ENCODE peak calls at places on chromosomes 5 and 9, in eight cellular contexts. B is nucleus accumbens, E is naive B cell, S is DMS153, Z is GM04503, G is omental fat pad, P is HL-60, Q is HEK293T. D is an unnamed sample.

GRCh38 chr5:1657161-1657741 is 133.5 kb upstream of the LPCAT1 start:
- DNase-seq in S (no peak), Q (no peak), P (no peak), G (no peak), E (no peak), Z (no peak), B (no peak), D (no peak)

GRCh38 chr5:150488519-150489357 is 19.2 kb upstream of the NDST1 start:
- DNase-seq in P (peak; percentile 93), S (no peak), E (no peak), B (no peak), Q (no peak), Z (peak; percentile 77), G (no peak), D (no peak)

GRCh38 chr5:75356719-75357118 is 19.7 kb downstream of the HMGCR start:
- DNase-seq in G (no peak), B (no peak), Z (no peak), Q (no peak), P (no peak), E (no peak), S (no peak), D (no peak)

GRCh38 chr9:122370303-122370702 is 521 bp upstream of the PTGS1 start:
- DNase-seq in Z (no peak), B (no peak), G (no peak), P (no peak), S (no peak), E (peak; percentile 26), Q (no peak), D (no peak)

GRCh38 chr9:4382722-4383317 is 83.0 kb upstream of the GLIS3 start:
- DNase-seq in B (no peak), S (peak; percentile 18), G (no peak), Q (peak; percentile 17), P (no peak), E (no peak), Z (no peak), D (no peak)

GRCh38 chr5:42858031-42858643 is 46.4 kb upstream of the SELENOP start:
- DNase-seq in P (no peak), G (no peak), B (peak; percentile 13), S (peak; percentile 75), E (no peak), Q (no peak), Z (no peak), D (no peak)

GRCh38 chr5:176979669-176980068 is 26.9 kb downstream of the UIMC1 start:
- DNase-seq in P (no peak), E (no peak), Q (no peak), S (no peak), B (no peak), Z (no peak), G (no peak), D (no peak)

GRCh38 chr9:18605763-18606162 is 131.8 kb downstream of the ADAMTSL1 start:
- DNase-seq in E (no peak), Z (no peak), G (no peak), P (no peak), Q (no peak), S (no peak), B (no peak), D (no peak)

GRCh38 chr9:97737429-97737828 is 40.3 kb upstream of the XPA start:
- DNase-seq in E (no peak), B (no peak), P (no peak), G (no peak), Z (no peak), Q (peak; percentile 67), S (no peak), D (no peak)

GRCh38 chr5:145847499-145848497 is 12.7 kb upstream of the PRELID2 start:
- DNase-seq in Z (peak; percentile 51), P (no peak), G (no peak), S (no peak), Q (no peak), B (no peak), E (no peak), D (no peak)

GRCh38 chr5:132064738-132065331 is 4.4 kb downstream of the IL3 start:
- DNase-seq in S (no peak), P (peak; percentile 29), Z (peak; percentile 16), Q (peak; percentile 83), B (peak; percentile 21), E (peak; percentile 60), G (peak; percentile 83), D (peak; percentile 41)

GRCh38 chr9:116774421-116774820 is 87.3 kb downstream of the TRIM32 start:
- DNase-seq in E (no peak), Z (no peak), B (no peak), P (no peak), G (no peak), S (no peak), Q (no peak), D (no peak)

GRCh38 chr9:14560194-14560593 is 133.0 kb downstream of the ZDHHC21 start:
- DNase-seq in Q (no peak), G (no peak), S (no peak), Z (no peak), B (no peak), E (no peak), P (no peak), D (no peak)

GRCh38 chr5:78610163-78610583 is 38.4 kb downstream of the LHFPL2 start:
- DNase-seq in Z (peak; percentile 69), E (no peak), S (no peak), P (no peak), Q (no peak), B (no peak), G (no peak), D (no peak)

GRCh38 chr9:137318565-137318964 is 16.5 kb upstream of the NRARP start:
- DNase-seq in S (no peak), P (no peak), G (no peak), Z (no peak), B (no peak), Q (no peak), E (no peak), D (no peak)

GRCh38 chr5:149938791-149939358 is 5.7 kb downstream of the PDE6A start:
- DNase-seq in E (no peak), G (no peak), Z (peak; percentile 58), S (no peak), P (peak; percentile 86), Q (no peak), B (no peak), D (no peak)

GRCh38 chr9:96245399-96245798 is 56.6 kb downstream of the HSD17B3 start:
- DNase-seq in B (no peak), G (no peak), S (no peak), P (no peak), Z (no peak), Q (peak; percentile 34), E (no peak), D (no peak)

GRCh38 chr5:6407547-6408259 is 29.4 kb upstream of the MED10 start:
- DNase-seq in S (no peak), G (no peak), Q (no peak), P (no peak), B (no peak), E (no peak), Z (no peak), D (no peak)

GRCh38 chr5:116759860-116760644 is 185.4 kb upstream of the SEMA6A start:
- DNase-seq in B (no peak), S (no peak), E (no peak), P (no peak), G (no peak), Q (no peak), Z (no peak), D (no peak)

GRCh38 chr5:143985832-143986485 is 174.0 kb downstream of the HMHB1 start:
- DNase-seq in Z (peak; percentile 88), E (no peak), Q (peak; percentile 7), P (no peak), G (no peak), S (no peak), B (no peak), D (no peak)

GRCh38 chr9:12956261-12956660 is 181.4 kb downstream of the LURAP1L start:
- DNase-seq in E (no peak), Z (no peak), P (no peak), S (no peak), G (no peak), B (no peak), Q (no peak), D (no peak)

GRCh38 chr9:137648396-137648795 is 29.6 kb downstream of the EHMT1 start:
- DNase-seq in Q (no peak), S (no peak), P (no peak), E (no peak), B (no peak), Z (no peak), G (no peak), D (no peak)

GRCh38 chr9:136886610-136887597 is 588 bp downstream of the TRAF2 start:
- DNase-seq in B (no peak), P (no peak), S (no peak), Q (peak; percentile 47), Z (no peak), E (peak; percentile 37), G (no peak), D (peak; percentile 71)

GRCh38 chr5:151213803-151214613 is 9.9 kb downstream of the CCDC69 start:
- DNase-seq in E (peak; percentile 84), P (peak; percentile 83), B (no peak), Q (peak; percentile 44), S (no peak), Z (no peak), G (no peak), D (peak; percentile 83)

GRCh38 chr5:18314192-18314778 is 680.0 kb downstream of the TAF11L14 start:
- DNase-seq in S (no peak), Z (no peak), Q (no peak), E (peak; percentile 15), G (no peak), P (no peak), B (no peak), D (no peak)

GRCh38 chr5:147621016-147621415 is 111.1 kb upstream of the DPYSL3 start:
- DNase-seq in G (no peak), E (no peak), B (no peak), Q (no peak), S (no peak), P (no peak), Z (no peak), D (no peak)

GRCh38 chr5:103510851-103511553 is 51.6 kb downstream of the NUDT12 start:
- DNase-seq in G (no peak), E (no peak), B (no peak), S (no peak), P (no peak), Q (no peak), Z (no peak), D (no peak)

GRCh38 chr5:96079075-96079474 is 117.4 kb upstream of the ELL2 start:
- DNase-seq in B (no peak), S (no peak), E (no peak), Z (peak; percentile 79), P (no peak), Q (no peak), G (no peak), D (no peak)

GRCh38 chr5:36305571-36306326 is 4.0 kb upstream of the RANBP3L start:
- DNase-seq in S (peak; percentile 85), Q (peak; percentile 45), Z (no peak), B (no peak), E (peak; percentile 7), P (no peak), G (no peak), D (no peak)

GRCh38 chr5:163434410-163434866 is 3.0 kb upstream of the CCNG1 start:
- DNase-seq in Z (no peak), B (no peak), S (no peak), Q (no peak), G (no peak), P (no peak), E (no peak), D (no peak)

GRCh38 chr9:13845460-13845859 is 468.5 kb downstream of the NFIB start:
- DNase-seq in G (no peak), P (no peak), S (no peak), Z (peak; percentile 16), B (no peak), E (no peak), Q (no peak), D (no peak)

GRCh38 chr5:150147580-150148407 is 7.9 kb downstream of the PDGFRB start:
- DNase-seq in E (no peak), S (no peak), G (no peak), Z (no peak), P (no peak), B (no peak), Q (no peak), D (no peak)

GRCh38 chr5:68239485-68239884 is 23.9 kb downstream of the PIK3R1 start:
- DNase-seq in G (no peak), Z (no peak), Q (peak; percentile 20), P (peak; percentile 59), S (no peak), E (peak; percentile 86), B (no peak), D (peak; percentile 56)

GRCh38 chr9:125785187-125785840 is 38.1 kb downstream of the PBX3 start:
- DNase-seq in S (no peak), Q (no peak), P (no peak), B (no peak), E (no peak), Z (no peak), G (no peak), D (no peak)

D was measured in T-helper 22 cell.